ENCODE peak calls at places on chromosomes 5 and 9, in nine cellular contexts. S, I, D, R, M, U, E, Q and P are unnamed samples.

GRCh38 chr5:5494489-5495402 is 72.3 kb downstream of the ICE1 start:
- DNase-seq in E (peak; percentile 46), S (no peak), I (peak; percentile 66), M (peak; percentile 72), D (no peak), Q (peak; percentile 19), U (peak; percentile 84), R (no peak), P (peak; percentile 56)

GRCh38 chr5:127696688-127697087 is 6.5 kb upstream of the CCDC192 start:
- DNase-seq in E (peak; percentile 91), Q (no peak), R (no peak), U (no peak), S (no peak), I (peak; percentile 84), M (no peak), D (no peak), P (no peak)

GRCh38 chr5:112938286-112938685 is 16.3 kb upstream of the REEP5 start:
- DNase-seq in R (no peak), I (no peak), Q (no peak), S (no peak), U (no peak), M (no peak), E (no peak), D (no peak), P (no peak)

GRCh38 chr5:151742870-151743294 is 15.5 kb downstream of the ATOX1 start:
- DNase-seq in S (peak; percentile 51), U (no peak), R (no peak), I (peak; percentile 74), Q (peak; percentile 53), M (peak; percentile 30), E (peak; percentile 79), D (no peak), P (no peak)

GRCh38 chr9:134648701-134649525 is 7.3 kb downstream of the COL5A1 start:
- DNase-seq in S (no peak), E (peak; percentile 65), M (peak; percentile 11), U (no peak), D (no peak), I (peak; percentile 51), R (no peak), Q (no peak), P (no peak)

GRCh38 chr5:149133795-149134777 is 7.2 kb upstream of the ABLIM3 start:
- DNase-seq in S (peak; percentile 59), M (peak; percentile 60), D (no peak), R (peak; percentile 69), E (peak; percentile 85), Q (no peak), U (peak; percentile 68), I (peak; percentile 76), P (no peak)

GRCh38 chr9:96458226-96458625 is 8.3 kb downstream of the HABP4 start:
- DNase-seq in M (no peak), R (no peak), Q (no peak), I (no peak), E (no peak), U (no peak), S (no peak), D (no peak), P (no peak)

GRCh38 chr9:34450644-34451043 is 7.7 kb downstream of the FAM219A start:
- DNase-seq in I (no peak), R (no peak), U (no peak), D (no peak), E (no peak), M (no peak), S (no peak), Q (no peak), P (no peak)

GRCh38 chr9:129125478-129125877 is 14.3 kb downstream of the PTPA start:
- DNase-seq in I (peak; percentile 87), D (no peak), S (no peak), Q (no peak), E (peak; percentile 97), R (no peak), M (no peak), U (no peak), P (no peak)

GRCh38 chr9:14281136-14281795 is 32.7 kb downstream of the NFIB start:
- DNase-seq in E (no peak), U (no peak), Q (no peak), I (no peak), R (no peak), M (no peak), D (no peak), S (no peak), P (no peak)

GRCh38 chr9:76431601-76432000 is 27.4 kb upstream of the GCNT1 start:
- DNase-seq in M (no peak), E (no peak), D (no peak), U (no peak), I (no peak), Q (no peak), S (no peak), R (no peak), P (no peak)

GRCh38 chr5:501833-502184 is 22.4 kb downstream of the SLC9A3 start:
- DNase-seq in Q (no peak), M (no peak), D (no peak), I (no peak), E (peak; percentile 3), U (no peak), S (no peak), R (no peak), P (no peak)

GRCh38 chr5:5105531-5105930 is 34.6 kb upstream of the ADAMTS16 start:
- DNase-seq in Q (no peak), E (no peak), M (no peak), I (no peak), U (no peak), D (no peak), R (no peak), S (no peak), P (no peak)

GRCh38 chr9:127311239-127311741 is 46.7 kb downstream of the GARNL3 start:
- DNase-seq in D (peak; percentile 77), U (no peak), R (no peak), I (peak; percentile 60), M (no peak), Q (peak; percentile 66), E (peak; percentile 72), S (peak; percentile 73), P (no peak)

GRCh38 chr5:96031811-96032261 is 70.2 kb upstream of the ELL2 start:
- DNase-seq in E (peak; percentile 59), U (no peak), S (no peak), D (no peak), M (no peak), R (peak; percentile 81), I (no peak), Q (no peak), P (no peak)

GRCh38 chr9:32350682-32351081 is 33.8 kb upstream of the ACO1 start:
- DNase-seq in E (peak; percentile 51), Q (no peak), M (no peak), S (no peak), U (no peak), D (no peak), R (no peak), I (peak; percentile 50), P (no peak)

GRCh38 chr5:60352992-60353391 is 347.0 kb downstream of the DEPDC1B start:
- DNase-seq in D (no peak), I (no peak), E (no peak), R (no peak), Q (no peak), U (no peak), M (no peak), S (no peak), P (no peak)

GRCh38 chr9:126386088-126386487 is 59.5 kb downstream of the MVB12B start:
- DNase-seq in I (peak; percentile 17), M (no peak), D (no peak), R (no peak), S (no peak), U (no peak), E (no peak), Q (no peak), P (no peak)

GRCh38 chr5:132807163-132807838 is 5.8 kb upstream of the SOWAHA start:
- DNase-seq in S (no peak), E (no peak), R (no peak), I (no peak), M (no peak), U (no peak), D (no peak), Q (no peak), P (no peak)
- TF ChIP-seq CTCF in S (no peak), E (no peak), R (peak; percentile 16), I (no peak), M (no peak), U (no peak), D (no peak), Q (no peak), P (no peak)

DNA sequence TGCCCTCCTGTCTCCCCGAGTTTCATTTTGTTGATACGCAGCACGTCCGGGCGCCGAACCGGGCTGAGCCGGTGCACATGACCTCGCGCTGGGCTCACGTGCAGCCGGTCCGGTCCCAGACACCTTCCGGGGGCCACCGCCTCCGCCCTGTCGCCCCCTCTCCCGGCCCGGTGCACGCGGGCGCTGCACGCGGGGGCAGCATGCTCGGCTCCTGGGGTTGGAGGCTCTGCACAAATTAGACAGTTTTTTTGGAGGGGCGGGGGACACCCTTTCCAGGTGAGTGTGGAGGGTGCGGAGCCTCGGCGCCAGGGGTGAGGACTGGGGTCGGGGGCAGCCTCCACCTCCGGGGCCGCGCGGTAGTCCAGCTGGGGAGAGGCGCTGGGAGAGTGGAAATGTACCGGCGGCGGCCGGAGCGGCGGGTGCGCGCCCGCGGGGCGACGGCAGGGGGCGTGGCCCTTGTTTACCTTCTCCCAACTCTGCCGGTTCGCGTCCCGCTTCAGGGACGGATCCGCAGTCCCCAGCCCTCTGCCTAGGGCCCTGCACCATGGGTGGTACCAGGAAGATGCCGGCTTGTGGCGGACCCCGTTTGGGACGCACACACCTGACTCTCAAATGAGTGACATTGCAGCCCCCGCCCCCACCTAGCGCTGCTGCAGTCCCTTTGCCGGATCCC is 1.1 kb downstream of the JADE2 start:
- DNase-seq in M (peak; percentile 82), U (peak; percentile 86), E (no peak), D (peak; percentile 87), S (peak; percentile 62), Q (peak; percentile 68), I (no peak), R (no peak), P (peak; percentile 64)
- TF ChIP-seq CTCF in M (peak; percentile 70), U (peak; percentile 22), E (peak; percentile 40), D (peak; percentile 70), S (no peak), Q (peak; percentile 65), I (peak; percentile 11), R (peak; percentile 37), P (peak; percentile 44)

DNA sequence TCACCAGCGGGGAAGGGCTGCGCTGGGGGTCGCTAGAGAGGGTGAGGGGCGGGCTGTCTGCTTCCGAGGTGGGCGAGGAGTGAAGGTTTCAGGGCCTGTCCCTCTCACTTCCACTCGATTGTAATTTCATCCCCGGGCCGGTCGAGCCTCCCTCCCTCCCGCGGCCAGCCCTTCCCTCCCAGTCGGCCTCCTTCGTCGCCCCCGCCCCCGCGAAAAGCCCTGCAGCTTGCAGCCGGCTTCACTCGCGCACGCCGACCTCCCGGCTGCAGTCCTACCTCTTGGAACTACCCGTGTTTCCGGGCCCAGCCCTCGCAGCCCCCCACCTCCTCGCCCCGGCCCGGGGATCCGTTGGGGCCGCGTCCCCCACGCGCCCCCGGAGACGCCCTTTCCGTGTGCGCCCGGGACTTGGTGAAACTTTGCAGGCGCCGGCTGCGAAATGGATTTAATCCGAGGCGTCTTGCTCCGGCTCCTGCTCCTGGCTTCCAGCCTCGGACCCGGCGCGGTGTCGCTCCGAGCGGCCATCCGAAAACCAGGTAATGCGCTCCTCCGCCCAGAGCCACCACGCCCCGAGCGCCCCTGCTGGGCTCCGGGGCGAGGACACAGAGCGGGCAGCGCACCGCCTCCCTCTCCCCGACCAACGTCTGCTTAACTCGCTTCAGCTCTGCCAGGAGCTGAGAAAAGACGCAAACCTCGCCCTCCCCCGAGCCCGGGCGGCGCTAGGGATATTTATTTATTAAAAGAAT is at the start of gene EGFLAM:
- DNase-seq in E (no peak), I (peak; percentile 3), U (no peak), Q (no peak), R (no peak), M (peak; percentile 46), D (no peak), S (no peak), P (no peak)
- TF ChIP-seq CTCF in E (peak; percentile 13), I (peak; percentile 20), U (no peak), Q (no peak), R (peak; percentile 29), M (peak; percentile 45), D (no peak), S (no peak), P (no peak)

GRCh38 chr5:167030500-167031120 is 1260.8 kb upstream of the WWC1 start:
- DNase-seq in I (peak; percentile 27), M (no peak), R (no peak), U (no peak), S (no peak), Q (no peak), D (no peak), E (no peak), P (no peak)
- TF ChIP-seq CTCF in I (no peak), M (peak; percentile 19), R (peak; percentile 27), U (no peak), S (no peak), Q (no peak), D (no peak), E (peak; percentile 1), P (no peak)